ENCODE peak calls at places on chromosomes 7 and 10, in nine cellular contexts. I is gastrocnemius medialis, G is esophagus squamous epithelium, R is heart left ventricle, H is K562, L is stomach, N is sigmoid colon, Q is adrenal gland, E is right lobe of liver. F is an unnamed sample.
A peak's percentile ranks its signal among the peaks of the same experiment; 100 is the strongest.

GRCh38 chr7:36149694-36150452 is 3.2 kb upstream of the EEPD1 start:
- DNase-seq in I (no peak), G (no peak), R (no peak), H (no peak), L (no peak), N (no peak), Q (no peak), E (peak; percentile 77), F (no peak)

GRCh38 chr7:130278892-130279690 is 12.4 kb downstream of the CPA2 start:
- DNase-seq in I (no peak), G (no peak), R (no peak), H (no peak), L (no peak), N (no peak), Q (no peak), E (no peak), F (no peak)

GRCh38 chr10:122164815-122165491 is 106.1 kb upstream of the BTBD16 start:
- DNase-seq in I (no peak), G (no peak), R (no peak), H (no peak), L (peak; percentile 60), N (no peak), Q (peak; percentile 72), E (no peak), F (no peak)

GRCh38 chr7:2864999-2865670 is 21.0 kb upstream of the GNA12 start:
- DNase-seq in I (no peak), G (no peak), R (peak; percentile 76), H (peak; percentile 73), L (peak; percentile 76), N (peak; percentile 85), Q (peak; percentile 92), E (no peak), F (peak; percentile 48)

GRCh38 chr10:72328829-72329204 is 25.9 kb downstream of the DNAJB12 start:
- DNase-seq in I (no peak), G (no peak), R (peak; percentile 53), H (no peak), L (no peak), N (no peak), Q (no peak), E (no peak), F (no peak)

GRCh38 chr7:83072576-83073517 is 89.8 kb downstream of the PCLO start:
- DNase-seq in I (no peak), G (no peak), R (no peak), H (no peak), L (no peak), N (no peak), Q (no peak), E (no peak), F (no peak)

GRCh38 chr7:38825721-38826440 is 83.1 kb downstream of the VPS41 start:
- DNase-seq in I (no peak), G (no peak), R (no peak), H (no peak), L (no peak), N (no peak), Q (no peak), E (no peak), F (no peak)

GRCh38 chr7:46007194-46007593 is 86.1 kb upstream of the IGFBP3 start:
- DNase-seq in I (no peak), G (no peak), R (no peak), H (no peak), L (no peak), N (no peak), Q (no peak), E (no peak), F (no peak)

GRCh38 chr7:108455524-108455832 is 758 bp downstream of the NRCAM start:
- DNase-seq in I (no peak), G (no peak), R (peak; percentile 54), H (no peak), L (no peak), N (no peak), Q (peak; percentile 70), E (no peak), F (no peak)

GRCh38 chr10:24722676-24723385 is 856 bp downstream of the ARHGAP21 start:
- DNase-seq in I (peak; percentile 22), G (no peak), R (peak; percentile 85), H (peak; percentile 62), L (peak; percentile 68), N (peak; percentile 72), Q (peak; percentile 70), E (no peak), F (peak; percentile 25)

GRCh38 chr10:24722131-24722675 is 1.5 kb downstream of the ARHGAP21 start:
- DNase-seq in I (no peak), G (no peak), R (no peak), H (no peak), L (no peak), N (no peak), Q (no peak), E (no peak), F (no peak)

GRCh38 chr10:24723788-24724380 is at the start of gene ARHGAP21:
- DNase-seq in I (peak; percentile 63), G (no peak), R (peak; percentile 86), H (peak; percentile 68), L (peak; percentile 71), N (peak; percentile 87), Q (peak; percentile 85), E (peak; percentile 80), F (peak; percentile 59)

GRCh38 chr10:24724381-24725228 is 918 bp upstream of the ARHGAP21 start:
- DNase-seq in I (peak; percentile 98), G (peak; percentile 77), R (peak; percentile 98), H (peak; percentile 98), L (peak; percentile 98), N (peak; percentile 99), Q (peak; percentile 99), E (peak; percentile 99), F (peak; percentile 99)

DNA sequence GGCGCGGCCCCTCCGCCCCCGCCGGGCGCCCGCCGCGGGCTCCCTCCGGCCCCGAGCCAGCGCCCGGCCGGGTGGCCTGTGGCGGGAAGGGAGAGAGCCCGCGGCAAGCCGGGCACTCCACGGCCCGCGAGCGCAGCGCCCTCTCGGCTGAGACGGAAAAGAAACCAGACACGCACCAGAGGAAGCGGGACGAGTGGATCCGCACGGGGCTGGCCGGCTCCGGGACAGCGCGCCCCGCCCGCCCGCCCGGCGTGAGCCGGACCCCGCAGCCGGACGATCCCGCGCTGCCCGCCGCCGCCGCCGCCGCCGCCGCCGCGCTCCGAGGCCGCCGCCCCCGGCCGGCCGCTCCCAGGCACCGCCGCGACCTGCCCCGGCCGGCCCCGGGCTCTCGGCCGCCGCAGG is 300 bp downstream of the ARHGAP21 start:
- DNase-seq in I (no peak), G (no peak), R (no peak), H (peak; percentile 38), L (peak; percentile 41), N (peak; percentile 66), Q (no peak), E (peak; percentile 68), F (no peak)
- TF ChIP-seq CTCF in I (no peak), G (no peak), R (no peak), H (no peak), L (no peak), N (no peak), Q (no peak), E (no peak), F (no peak)

GRCh38 chr10:19832624-19833507 is 16.6 kb downstream of the PLXDC2 start:
- DNase-seq in I (no peak), G (no peak), R (no peak), H (no peak), L (no peak), N (no peak), Q (peak; percentile 66), E (no peak), F (peak; percentile 44)

GRCh38 chr10:19839552-19839951 is 23.3 kb downstream of the PLXDC2 start:
- DNase-seq in I (no peak), G (no peak), R (no peak), H (no peak), L (no peak), N (no peak), Q (no peak), E (no peak), F (no peak)

GRCh38 chr10:19839090-19839489 is 22.9 kb downstream of the PLXDC2 start:
- DNase-seq in I (no peak), G (no peak), R (no peak), H (no peak), L (no peak), N (no peak), Q (no peak), E (no peak), F (no peak)

GRCh38 chr10:19833508-19833824 is 17.2 kb downstream of the PLXDC2 start:
- DNase-seq in I (no peak), G (no peak), R (no peak), H (no peak), L (no peak), N (no peak), Q (no peak), E (no peak), F (no peak)

DNA sequence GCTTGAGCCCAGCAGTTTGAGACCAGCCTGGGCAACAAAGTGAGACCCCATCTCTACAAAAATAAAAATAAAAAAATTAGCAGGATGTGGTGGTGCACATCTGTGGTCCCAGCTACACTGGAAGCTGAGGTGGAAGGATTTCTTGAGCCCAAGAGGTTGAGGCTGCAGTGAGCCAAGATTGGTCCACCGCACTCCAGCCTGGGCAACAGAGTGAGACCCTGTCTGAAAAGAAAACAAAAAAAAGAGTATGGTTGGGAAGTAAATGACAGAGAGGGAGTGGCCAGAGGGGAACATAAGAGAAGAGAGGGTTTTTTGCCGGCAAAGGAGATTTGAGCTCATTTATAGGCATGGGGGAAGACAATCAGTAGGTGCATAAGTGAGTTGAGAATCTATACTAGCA is 19.7 kb downstream of the PLXDC2 start:
- DNase-seq in I (no peak), G (no peak), R (no peak), H (no peak), L (no peak), N (no peak), Q (no peak), E (no peak), F (no peak)
- TF ChIP-seq POLR2A in I (no peak), G (no peak), R (no peak), H (no peak), L (no peak), N (no peak), Q (no peak), E (no peak), F (no peak)

GRCh38 chr7:64636386-64636785 is 29.5 kb upstream of the ZNF107 start:
- DNase-seq in I (no peak), G (no peak), R (no peak), H (no peak), L (no peak), N (no peak), Q (no peak), E (no peak), F (no peak)
- TF ChIP-seq CTCF in I (no peak), G (no peak), R (peak; percentile 25), H (peak; percentile 64), L (no peak), N (no peak), Q (peak; percentile 16), E (peak; percentile 24), F (peak; percentile 23)

DNA sequence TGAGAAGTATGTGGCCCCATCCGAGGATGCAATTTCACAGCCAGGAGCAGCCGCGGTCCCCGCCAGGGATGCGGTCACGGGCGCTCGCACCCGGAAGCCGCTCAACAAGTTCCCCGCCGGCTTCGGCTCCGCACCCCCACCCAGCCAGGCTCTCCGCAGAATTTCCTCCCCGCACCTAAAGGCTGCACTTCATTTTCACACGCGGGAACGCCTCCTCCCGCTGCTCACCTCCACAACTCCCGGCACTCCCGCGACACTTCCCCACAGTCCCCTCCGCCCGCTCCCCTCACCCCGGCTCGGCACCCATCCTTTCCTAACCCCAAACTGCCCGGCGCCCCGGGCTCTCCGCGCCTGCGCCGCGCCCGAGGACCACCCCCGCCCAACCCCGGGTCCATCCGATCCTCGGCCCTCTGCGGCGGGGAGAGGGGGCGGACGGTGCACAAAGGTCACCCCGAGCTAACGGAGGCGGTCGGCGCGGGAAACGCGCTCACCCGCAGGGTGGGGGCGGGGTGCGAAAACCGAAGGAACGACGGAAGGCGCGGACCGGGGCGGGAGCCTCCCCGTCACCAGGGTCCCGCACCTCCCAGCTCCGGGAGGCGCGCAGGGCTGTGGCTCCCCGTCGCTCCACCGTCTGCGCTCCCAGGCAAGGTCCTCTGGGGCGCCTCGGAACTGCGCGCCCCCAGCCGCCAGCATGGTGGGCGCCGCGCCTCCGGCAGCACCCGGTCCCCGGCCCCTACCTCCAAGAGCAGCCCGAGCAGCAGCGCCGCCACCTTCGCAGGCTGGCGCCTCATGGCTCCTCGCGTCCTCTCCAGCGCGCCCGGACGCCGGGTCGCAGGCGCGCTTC is 546 bp downstream of the VOPP1 start:
- DNase-seq in I (no peak), G (no peak), R (peak; percentile 84), H (peak; percentile 74), L (peak; percentile 71), N (peak; percentile 79), Q (peak; percentile 73), E (peak; percentile 70), F (peak; percentile 43)
- TF ChIP-seq POLR2A in I (peak; percentile 63), G (no peak), R (no peak), H (peak; percentile 59), L (no peak), N (no peak), Q (no peak), E (peak; percentile 60), F (peak; percentile 28)

F was measured in prostate gland.